ENCODE peak calls at places on chromosomes 7 and 10, in nine cellular contexts. F, W, L, C, K, U, J, Y and X are unnamed samples.

GRCh38 chr7:30199271-30199670 is 64.5 kb downstream of the MTURN start:
- DNase-seq in W (no peak), L (no peak), J (no peak), U (no peak), K (no peak), F (no peak), C (no peak), Y (no peak), X (no peak)

GRCh38 chr10:21197006-21197405 is 299.9 kb upstream of the NEBL start:
- DNase-seq in F (no peak), L (no peak), W (no peak), K (no peak), U (no peak), J (no peak), Y (no peak), C (no peak), X (no peak)

GRCh38 chr10:61835909-61836232 is 65.6 kb upstream of the ARID5B start:
- DNase-seq in U (peak; percentile 75), W (no peak), Y (no peak), J (no peak), C (no peak), L (no peak), K (peak; percentile 53), F (no peak), X (no peak)

GRCh38 chr7:30930621-30931020 is 19.0 kb downstream of the AQP1 start:
- DNase-seq in F (peak; percentile 92), W (no peak), C (no peak), J (peak; percentile 7), Y (no peak), L (no peak), K (no peak), U (no peak), X (no peak)

GRCh38 chr10:112552593-112553110 is 105.6 kb downstream of the VTI1A start:
- DNase-seq in J (no peak), L (no peak), Y (no peak), F (no peak), K (no peak), U (no peak), C (no peak), W (no peak), X (no peak)

GRCh38 chr7:82270909-82271308 is 172.7 kb downstream of the CACNA2D1 start:
- DNase-seq in K (no peak), W (no peak), C (no peak), Y (no peak), L (no peak), J (no peak), F (no peak), U (no peak), X (no peak)

GRCh38 chr7:117750612-117751563 is 122.4 kb downstream of the CTTNBP2 start:
- DNase-seq in L (no peak), C (no peak), K (peak; percentile 52), J (no peak), U (peak; percentile 50), W (no peak), F (peak; percentile 31), Y (peak; percentile 47), X (no peak)

GRCh38 chr7:127967276-127967675 is 64.0 kb downstream of the LRRC4 start:
- DNase-seq in C (no peak), W (no peak), Y (no peak), U (no peak), K (no peak), F (no peak), L (no peak), J (no peak), X (no peak)

GRCh38 chr7:725223-726005 is 1.1 kb upstream of the DNAAF5 start:
- DNase-seq in J (no peak), K (peak; percentile 60), F (no peak), C (no peak), Y (peak; percentile 79), W (no peak), U (peak; percentile 86), L (no peak), X (no peak)

GRCh38 chr7:5827755-5828154 is 46.3 kb upstream of the RNF216 start:
- DNase-seq in F (peak; percentile 14), K (peak; percentile 13), L (no peak), U (no peak), W (no peak), C (peak; percentile 15), Y (peak; percentile 31), J (no peak), X (peak; percentile 21)

GRCh38 chr7:4151524-4151923 is 530.6 kb upstream of the FOXK1 start:
- DNase-seq in J (no peak), K (no peak), F (no peak), W (no peak), L (no peak), C (no peak), U (no peak), Y (no peak), X (no peak)
- TF ChIP-seq CTCF in J (no peak), K (no peak), F (no peak), W (no peak), L (no peak), C (no peak), U (no peak), Y (no peak), X (no peak)

DNA sequence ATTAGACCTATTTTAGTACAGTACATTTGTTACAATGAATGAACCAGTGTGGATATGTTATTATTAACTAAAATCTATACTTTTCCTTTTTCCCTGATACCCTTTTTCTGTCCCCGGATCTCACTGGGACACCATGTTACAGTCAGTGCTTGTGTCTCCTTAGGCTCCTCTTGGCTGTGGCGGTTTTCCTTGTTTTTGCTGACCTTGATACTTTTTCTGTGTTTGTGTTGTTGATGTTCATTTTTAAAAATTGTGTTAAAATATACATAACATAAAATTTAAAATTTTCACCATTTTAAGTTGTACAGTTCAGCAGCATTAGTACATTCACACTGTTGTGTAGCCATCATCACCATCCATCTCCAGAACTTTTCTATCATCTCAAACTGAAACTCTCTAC is 54.2 kb upstream of the OSBPL3 start:
- DNase-seq in K (no peak), F (no peak), J (no peak), Y (no peak), U (no peak), C (no peak), L (no peak), W (no peak), X (no peak)
- TF ChIP-seq CTCF in K (no peak), F (no peak), J (no peak), Y (no peak), U (no peak), C (no peak), L (no peak), W (no peak), X (no peak)

GRCh38 chr10:96360766-96361165 is 2.0 kb upstream of the OPALIN start:
- DNase-seq in W (no peak), F (no peak), J (no peak), K (no peak), C (no peak), U (no peak), Y (no peak), L (no peak), X (no peak)

GRCh38 chr10:96357038-96357620 is 1.7 kb downstream of the OPALIN start:
- DNase-seq in U (no peak), J (no peak), W (no peak), F (no peak), C (no peak), Y (no peak), K (no peak), L (no peak), X (no peak)

GRCh38 chr10:96359616-96360015 is 814 bp upstream of the OPALIN start:
- DNase-seq in F (no peak), C (no peak), U (no peak), K (no peak), J (no peak), L (no peak), Y (no peak), W (no peak), X (no peak)

GRCh38 chr10:96360331-96360730 is 1.5 kb upstream of the OPALIN start:
- DNase-seq in K (no peak), L (no peak), U (no peak), Y (no peak), J (no peak), C (no peak), W (no peak), F (no peak), X (no peak)

DNA sequence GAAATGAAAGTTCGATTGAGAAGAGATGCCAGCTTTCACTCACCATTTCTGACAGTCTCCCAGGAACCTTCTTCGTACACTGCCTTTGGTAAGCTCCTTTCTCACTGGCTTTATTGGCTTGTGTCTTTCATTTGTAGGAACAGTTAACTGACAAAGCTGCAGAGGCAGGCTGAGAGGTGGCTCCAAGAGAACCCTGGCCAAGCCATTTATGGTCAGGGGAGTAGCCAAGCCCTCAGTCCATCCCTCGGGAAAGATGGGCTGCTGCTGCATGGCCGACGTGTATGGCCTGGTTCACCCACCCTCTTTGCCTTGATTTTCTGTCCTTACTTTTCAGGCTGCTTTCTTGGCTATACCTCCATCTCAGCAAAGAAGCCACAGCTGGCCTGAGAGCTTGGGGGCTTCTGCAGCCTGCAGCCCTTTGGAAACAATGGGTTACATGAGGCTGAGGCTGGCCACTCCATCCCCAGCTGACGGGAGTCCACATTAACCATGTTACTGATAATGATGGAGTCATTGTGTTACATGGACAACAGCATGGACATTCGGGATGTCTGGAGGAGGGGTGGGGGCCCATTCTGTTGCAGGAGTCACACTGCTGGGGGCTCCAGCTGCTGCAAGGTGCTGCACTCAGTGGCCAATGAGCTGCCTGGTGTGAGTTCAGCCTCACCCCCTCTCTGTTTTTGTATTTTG is at the start of gene OPALIN:
- DNase-seq in U (no peak), L (no peak), W (no peak), F (no peak), K (no peak), Y (no peak), J (no peak), C (no peak), X (no peak)
- TF ChIP-seq CTCF in U (no peak), L (no peak), W (no peak), F (no peak), K (no peak), Y (no peak), J (no peak), C (no peak), X (no peak)

DNA sequence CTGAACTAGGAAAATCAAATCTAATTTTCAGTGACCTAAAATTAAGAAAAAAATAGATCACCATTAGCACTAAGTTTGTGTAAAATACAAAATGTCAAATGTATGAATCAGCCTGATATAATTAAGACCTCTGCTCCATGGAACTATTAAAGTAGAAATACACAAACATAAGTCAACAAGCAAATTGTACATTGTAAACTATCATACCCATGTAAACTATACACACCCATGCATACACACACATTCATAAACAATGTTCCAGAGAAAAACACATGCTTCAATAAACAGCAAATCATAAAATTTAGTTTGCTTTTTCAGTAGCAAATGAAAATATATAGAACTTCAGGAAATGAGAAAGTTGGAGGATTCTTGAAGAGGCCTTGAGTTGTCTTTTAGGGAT is 199.7 kb upstream of the VSTM2A start:
- DNase-seq in U (no peak), Y (no peak), W (no peak), L (no peak), C (no peak), F (no peak), J (no peak), K (no peak), X (no peak)
- TF ChIP-seq CTCF in U (no peak), Y (no peak), W (no peak), L (no peak), C (no peak), F (no peak), J (no peak), K (no peak), X (no peak)

GRCh38 chr10:56823849-56824248 is 462.8 kb upstream of the ZWINT start:
- DNase-seq in L (no peak), U (no peak), W (no peak), J (no peak), K (no peak), F (no peak), C (no peak), Y (peak; percentile 34), X (no peak)
- TF ChIP-seq CTCF in L (no peak), U (peak; percentile 10), W (no peak), J (no peak), K (no peak), F (no peak), C (no peak), Y (no peak), X (no peak)